ENCODE peak calls at places on chromosomes 16 and 17, in five cellular contexts. V is HepG2, T is GM12878, M is HCT116, I is K562. H is an unnamed sample.

GRCh38 chr17:68310141-68310540 is 18.8 kb downstream of the ARSG start:
- DNase-seq in V (no peak), T (no peak), M (peak; percentile 67), I (no peak), H (no peak)

GRCh38 chr16:2586241-2586640 is 48.4 kb downstream of the PDPK1 start:
- DNase-seq in V (no peak), T (no peak), M (no peak), I (peak; percentile 52), H (no peak)

GRCh38 chr17:2867441-2868424 is 71.5 kb downstream of the RAP1GAP2 start:
- DNase-seq in V (peak; percentile 87), T (no peak), M (no peak), I (no peak), H (no peak)

GRCh38 chr16:65122974-65123845 is 1.3 kb upstream of the CDH11 start:
- DNase-seq in V (no peak), T (no peak), M (no peak), I (no peak), H (no peak)

GRCh38 chr16:30369091-30369937 is 980 bp downstream of the TBC1D10B start:
- DNase-seq in V (no peak), T (no peak), M (no peak), I (peak; percentile 8), H (no peak)

GRCh38 chr17:2347805-2348685 is 10.7 kb downstream of the SGSM2 start:
- DNase-seq in V (peak; percentile 92), T (no peak), M (no peak), I (no peak), H (peak; percentile 98)

GRCh38 chr16:57245472-57246113 is 534 bp downstream of the ARL2BP start:
- DNase-seq in V (no peak), T (no peak), M (peak; percentile 8), I (no peak), H (peak; percentile 32)

GRCh38 chr17:81412490-81413093 is 17.3 kb downstream of the BAHCC1 start:
- DNase-seq in V (no peak), T (no peak), M (no peak), I (peak; percentile 83), H (no peak)

GRCh38 chr16:31351937-31352315 is 3.0 kb upstream of the ITGAX start:
- DNase-seq in V (no peak), T (no peak), M (no peak), I (no peak), H (no peak)

GRCh38 chr17:47934856-47935255 is 6.5 kb upstream of the PNPO start:
- DNase-seq in V (no peak), T (no peak), M (no peak), I (no peak), H (no peak)

GRCh38 chr17:76889323-76889722 is 21.1 kb downstream of the MGAT5B start:
- DNase-seq in V (no peak), T (no peak), M (no peak), I (no peak), H (no peak)

GRCh38 chr16:19884021-19884485 is 595 bp downstream of the GPRC5B start:
- DNase-seq in V (no peak), T (no peak), M (no peak), I (peak; percentile 30), H (no peak)

GRCh38 chr17:73711184-73711583 is 66.9 kb upstream of the SDK2 start:
- DNase-seq in V (no peak), T (peak; percentile 12), M (no peak), I (no peak), H (no peak)

GRCh38 chr16:79810449-79811189 is 210.1 kb upstream of the MAF start:
- DNase-seq in V (no peak), T (no peak), M (no peak), I (no peak), H (no peak)

GRCh38 chr16:11497329-11497805 is 89.4 kb downstream of the LITAF start:
- DNase-seq in V (peak; percentile 66), T (peak; percentile 37), M (peak; percentile 85), I (no peak), H (peak; percentile 94)
- TF ChIP-seq JUND in V (no peak), T (no peak), M (peak; percentile 83), I (no peak), H (no peak)

GRCh38 chr16:84607061-84607460 is 10.8 kb downstream of the COTL1 start:
- DNase-seq in V (no peak), T (no peak), M (no peak), I (no peak), H (no peak)
- TF ChIP-seq JUND in V (no peak), T (no peak), M (no peak), I (no peak), H (no peak)

GRCh38 chr17:37506678-37507077 is 17.0 kb downstream of the DUSP14 start:
- DNase-seq in V (peak; percentile 55), T (no peak), M (peak; percentile 23), I (peak; percentile 61), H (no peak)

GRCh38 chr17:37513711-37514110 is 24.0 kb downstream of the DUSP14 start:
- DNase-seq in V (no peak), T (no peak), M (no peak), I (no peak), H (no peak)

GRCh38 chr17:37507108-37507507 is 17.4 kb downstream of the DUSP14 start:
- DNase-seq in V (no peak), T (no peak), M (no peak), I (no peak), H (no peak)

GRCh38 chr17:37512442-37513070 is 22.9 kb downstream of the DUSP14 start:
- DNase-seq in V (no peak), T (no peak), M (no peak), I (no peak), H (no peak)

GRCh38 chr17:37510056-37510455 is 20.4 kb downstream of the DUSP14 start:
- DNase-seq in V (no peak), T (no peak), M (no peak), I (no peak), H (no peak)
- TF ChIP-seq JUND in V (no peak), T (no peak), M (no peak), I (no peak), H (no peak)

DNA sequence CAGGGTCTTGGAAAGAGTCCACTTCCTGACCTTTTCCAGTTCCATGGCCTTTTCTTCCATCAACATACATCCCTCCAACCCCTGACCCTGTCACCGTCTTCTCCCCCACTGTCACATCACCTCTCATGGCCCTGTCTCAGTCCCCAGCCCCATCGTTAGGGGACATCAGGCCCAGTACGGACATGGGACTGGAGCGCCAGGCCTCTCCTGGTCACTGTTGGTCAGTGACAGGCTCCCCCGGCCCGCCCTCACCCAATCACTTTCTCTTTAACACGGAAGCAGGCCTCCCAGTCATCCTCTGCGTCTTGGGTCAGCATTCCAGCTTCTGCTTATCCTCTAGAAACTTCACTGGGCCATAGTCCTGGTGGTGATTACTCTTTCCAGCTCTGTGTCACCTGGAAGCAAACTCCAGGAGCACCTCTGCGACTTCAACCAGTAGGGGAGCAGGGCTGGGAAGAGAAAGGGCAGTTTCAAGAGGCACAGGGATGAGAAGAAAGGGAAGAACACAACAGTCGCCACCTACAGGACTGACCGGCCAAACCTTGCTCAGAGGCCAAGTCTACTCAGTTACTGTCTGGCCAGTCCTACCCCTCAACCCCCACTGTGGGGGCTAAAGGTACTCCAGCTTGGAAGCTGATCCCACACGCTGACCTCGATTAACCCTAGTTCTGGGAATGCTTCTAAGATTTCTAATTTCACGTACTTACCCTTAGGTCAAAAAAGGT is 15.9 kb upstream of the ICAM2 start:
- DNase-seq in V (peak; percentile 25), T (no peak), M (peak; percentile 27), I (peak; percentile 40), H (no peak)
- TF ChIP-seq JUND in V (no peak), T (no peak), M (no peak), I (no peak), H (no peak)